ENCODE peak calls at places on chromosome 11, in four cellular contexts. W is PC-9, U is A549, Q is cardiac muscle cell. O is an unnamed sample.

GRCh38 chr11:14764899-14765527 is 121.4 kb downstream of the PDE3B start:
- DNase-seq in U (no peak), W (no peak), Q (no peak), O (no peak)

GRCh38 chr11:57349491-57350274 is 11.5 kb downstream of the P2RX3 start:
- DNase-seq in Q (peak), U (peak), W (peak), O (peak)

GRCh38 chr11:77084581-77085191 is 17.9 kb downstream of the CAPN5 start:
- DNase-seq in W (no peak), Q (no peak), U (no peak), O (no peak)

GRCh38 chr11:57478971-57479663 is 18.8 kb downstream of the RTN4RL2 start:
- DNase-seq in Q (no peak), W (no peak), U (no peak), O (no peak)

GRCh38 chr11:71446942-71447688 is 1.1 kb downstream of the DHCR7 start:
- DNase-seq in Q (no peak), W (peak), U (peak), O (peak)

GRCh38 chr11:80327971-80328614 is 887.3 kb upstream of the TENM4 start:
- DNase-seq in U (no peak), Q (no peak), W (no peak), O (no peak)

GRCh38 chr11:82682003-82682751 is 51.5 kb downstream of the FAM181B start:
- DNase-seq in U (peak), W (peak), Q (peak), O (no peak)

GRCh38 chr11:32056445-32056844 is 34.4 kb upstream of the RCN1 start:
- DNase-seq in U (no peak), Q (no peak), W (no peak), O (no peak)

GRCh38 chr11:15622231-15622890 is 507.6 kb downstream of the INSC start:
- DNase-seq in W (no peak), Q (no peak), U (no peak), O (no peak)

GRCh38 chr11:11426226-11426915 is 73.3 kb upstream of the CSNK2A3 start:
- DNase-seq in Q (no peak), U (no peak), W (no peak), O (no peak)
- TF ChIP-seq CTCF in Q (no peak), U (no peak), W (no peak), O (no peak)

DNA sequence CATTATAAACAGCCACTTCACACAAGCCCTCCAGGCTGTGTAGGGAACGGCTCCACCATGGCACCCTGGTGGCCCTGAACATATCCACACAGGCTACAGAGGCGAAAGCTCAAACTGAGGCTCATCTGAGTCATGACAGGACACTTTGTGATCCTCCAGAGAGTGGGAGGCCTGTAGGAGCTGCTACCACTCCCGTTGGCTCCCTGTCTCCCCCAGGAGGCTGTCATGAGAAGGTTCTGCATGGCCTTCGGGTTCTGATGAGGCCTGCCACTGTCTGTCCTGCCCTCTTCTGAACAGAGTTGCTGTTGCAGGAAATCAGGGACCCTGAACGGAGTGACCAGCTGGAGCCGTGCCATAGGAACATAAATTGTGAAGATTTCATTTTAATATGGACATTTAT is 23.8 kb upstream of the ALDH3B2 start:
- DNase-seq in U (peak), Q (no peak), W (no peak), O (no peak)
- TF ChIP-seq CTCF in U (no peak), Q (no peak), W (no peak), O (no peak)

GRCh38 chr11:108122166-108122628 is 830 bp downstream of the ACAT1 start:
- DNase-seq in U (peak), Q (no peak), W (no peak), O (no peak)

GRCh38 chr11:108115495-108116140 is 5.7 kb upstream of the ACAT1 start:
- DNase-seq in W (peak), Q (peak), U (peak), O (peak)

GRCh38 chr11:108117746-108118371 is 3.5 kb upstream of the ACAT1 start:
- DNase-seq in U (peak), Q (peak), W (no peak), O (no peak)

GRCh38 chr11:108125126-108125525 is 3.8 kb downstream of the ACAT1 start:
- DNase-seq in W (no peak), Q (no peak), U (no peak), O (no peak)

GRCh38 chr11:108121274-108122155 is at the start of gene ACAT1:
- DNase-seq in U (peak), Q (peak), W (peak), O (peak)
- TF ChIP-seq CTCF in U (no peak), Q (no peak), W (peak), O (peak)

DNA sequence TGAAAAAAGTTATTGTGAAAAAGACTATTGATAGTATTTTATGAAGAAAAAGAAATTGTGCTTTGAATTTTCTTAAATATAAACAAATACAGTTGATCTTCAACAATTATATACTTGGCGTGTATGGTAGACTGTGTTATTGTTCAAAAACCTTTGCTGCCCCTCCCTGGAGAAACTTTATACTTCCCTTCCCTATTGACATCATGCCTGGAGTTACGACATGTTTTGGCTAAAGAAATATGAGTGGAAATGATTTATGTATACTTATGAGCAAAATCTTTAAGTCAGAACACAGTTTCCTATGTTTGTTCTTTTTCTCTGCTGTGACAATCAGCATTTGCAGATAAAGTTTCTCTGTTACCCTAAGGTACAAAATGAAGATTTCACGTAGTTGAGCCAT is 243.8 kb downstream of the TMEM135 start:
- DNase-seq in Q (no peak), W (no peak), U (peak), O (no peak)
- TF ChIP-seq CTCF in Q (peak), W (no peak), U (peak), O (no peak)

GRCh38 chr11:62370743-62371440 is 33.6 kb downstream of the ASRGL1 start:
- DNase-seq in U (no peak), W (no peak), Q (no peak), O (no peak)
- TF ChIP-seq CTCF in U (no peak), W (no peak), Q (no peak), O (no peak)

DNA sequence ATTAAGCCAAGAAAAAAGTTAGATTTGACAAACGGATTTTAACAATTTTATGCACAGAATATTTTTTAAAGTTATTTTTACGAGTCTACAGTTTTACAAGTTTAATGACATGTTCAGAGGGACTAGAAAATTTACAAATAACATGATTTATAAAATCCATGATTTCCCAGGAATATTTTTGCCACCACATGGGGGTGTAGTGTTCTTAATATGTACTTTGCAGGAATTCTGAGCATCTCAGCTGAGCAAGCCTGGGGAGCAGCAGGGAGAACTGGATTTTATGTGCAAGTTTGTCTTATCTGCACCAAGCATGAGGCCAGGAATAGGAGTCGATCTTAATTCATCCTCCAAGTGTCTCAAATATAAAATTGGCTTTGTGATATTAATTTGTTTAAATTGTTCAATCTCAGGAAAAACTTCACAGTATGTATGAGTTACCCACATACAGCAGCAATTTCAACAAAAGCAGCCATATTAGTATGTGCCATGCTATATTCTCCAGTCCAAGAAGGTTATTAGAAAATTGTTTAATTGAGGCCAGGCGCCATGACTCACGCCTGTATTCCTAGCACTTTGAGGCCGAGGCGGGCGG is 826.3 kb downstream of the DLG2 start:
- DNase-seq in U (peak), W (peak), Q (peak), O (no peak)
- TF ChIP-seq CTCF in U (peak), W (peak), Q (no peak), O (no peak)

DNA sequence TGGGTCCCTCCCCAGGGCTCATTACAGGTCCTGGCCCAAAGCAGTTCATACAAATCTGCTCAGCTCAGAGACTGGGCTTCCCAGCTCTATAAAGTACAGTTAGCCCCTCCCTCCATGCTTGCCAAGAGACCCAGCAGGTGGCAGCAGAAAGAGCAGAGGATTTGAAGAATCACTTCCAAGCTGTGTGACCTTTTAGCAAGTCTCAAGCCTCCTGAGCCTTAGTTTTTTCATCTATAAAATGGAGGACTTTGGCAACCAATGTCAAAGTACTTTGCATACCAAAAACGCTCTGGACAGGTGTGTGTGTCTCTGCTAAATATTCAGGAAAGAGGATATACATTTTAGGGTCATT is 26.6 kb downstream of the RELT start:
- DNase-seq in Q (no peak), U (no peak), W (no peak), O (no peak)
- TF ChIP-seq CTCF in Q (peak), U (peak), W (peak), O (no peak)

GRCh38 chr11:61667684-61668320 is 12.4 kb upstream of the DAGLA start:
- DNase-seq in U (no peak), W (no peak), Q (no peak), O (no peak)

GRCh38 chr11:61675826-61676225 is 4.4 kb upstream of the DAGLA start:
- DNase-seq in U (no peak), Q (no peak), W (no peak), O (no peak)

GRCh38 chr11:61670626-61671025 is 9.6 kb upstream of the DAGLA start:
- DNase-seq in W (no peak), U (no peak), Q (no peak), O (no peak)

GRCh38 chr11:61669417-61669816 is 10.8 kb upstream of the DAGLA start:
- DNase-seq in W (no peak), U (no peak), Q (no peak), O (no peak)

GRCh38 chr11:61671527-61671926 is 8.7 kb upstream of the DAGLA start:
- DNase-seq in Q (peak), W (peak), U (peak), O (no peak)
- TF ChIP-seq CTCF in Q (peak), W (peak), U (peak), O (no peak)

DNA sequence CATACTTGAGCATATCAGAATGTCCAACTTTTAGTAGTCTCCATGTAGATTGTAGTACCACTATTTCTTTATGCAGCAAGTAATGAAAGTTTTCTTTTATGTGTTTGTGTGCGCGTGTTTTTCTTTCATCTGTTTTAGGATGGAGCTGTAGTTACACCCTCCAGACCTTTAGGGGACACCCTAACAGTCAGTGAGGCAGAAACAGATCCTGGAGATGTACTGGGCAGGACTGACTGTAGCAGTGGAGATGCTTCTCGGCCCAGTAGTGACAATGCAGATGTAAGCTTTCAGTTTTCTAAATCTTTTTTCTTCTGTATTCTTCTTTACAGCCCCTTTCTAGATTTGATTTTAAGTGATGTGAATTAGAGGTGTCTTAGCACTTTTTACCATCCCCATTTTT is 79.9 kb upstream of the GRIK4 start:
- DNase-seq in Q (no peak), U (peak), W (peak), O (no peak)
- TF ChIP-seq CTCF in Q (peak), U (peak), W (no peak), O (no peak)